ENCODE peak calls at places on chromosome 11, in five cellular contexts. S, K, W, C and P are unnamed samples.

GRCh38 chr11:57256119-57256518 is 19.1 kb upstream of the APLNR start:
- DNase-seq in S (no peak), K (no peak), W (no peak), C (no peak), P (no peak)

GRCh38 chr11:17476317-17477083 is at the start of gene ABCC8:
- DNase-seq in S (no peak), K (no peak), W (no peak), C (no peak), P (no peak)

GRCh38 chr11:118792642-118793124 is 1.7 kb upstream of the DDX6 start:
- DNase-seq in S (peak; percentile 74), K (peak; percentile 69), W (peak; percentile 86), C (peak; percentile 92), P (peak; percentile 90)

GRCh38 chr11:114166897-114167323 is 107.4 kb downstream of the ZBTB16 start:
- DNase-seq in S (no peak), K (peak; percentile 72), W (no peak), C (no peak), P (peak; percentile 85)

GRCh38 chr11:66745356-66746235 is 16.6 kb upstream of the SPTBN2 start:
- DNase-seq in S (no peak), K (no peak), W (peak; percentile 58), C (peak; percentile 87), P (peak; percentile 89)

GRCh38 chr11:125561924-125562323 is 7.4 kb upstream of the EI24 start:
- DNase-seq in S (no peak), K (no peak), W (no peak), C (no peak), P (no peak)

GRCh38 chr11:129458278-129458677 is 82.6 kb downstream of the BARX2 start:
- DNase-seq in S (no peak), K (no peak), W (no peak), C (no peak), P (no peak)

GRCh38 chr11:128857341-128857740 is 9.8 kb downstream of the KCNJ1 start:
- DNase-seq in S (no peak), K (no peak), W (no peak), C (no peak), P (peak; percentile 63)

GRCh38 chr11:18111005-18111404 is 5.1 kb upstream of the SAAL1 start:
- DNase-seq in S (no peak), K (no peak), W (no peak), C (no peak), P (no peak)

GRCh38 chr11:35045219-35045819 is 93.7 kb upstream of the CD44 start:
- DNase-seq in S (no peak), K (no peak), W (no peak), C (peak; percentile 81), P (no peak)

GRCh38 chr11:36635463-36635862 is 37.4 kb upstream of the RAG2 start:
- DNase-seq in S (no peak), K (no peak), W (no peak), C (no peak), P (no peak)

GRCh38 chr11:109423114-109423859 is 1.3 kb downstream of the C11orf87 start:
- DNase-seq in S (no peak), K (no peak), W (no peak), C (no peak), P (no peak)

GRCh38 chr11:61538636-61538961 is 30.1 kb downstream of the LRRC10B start:
- DNase-seq in S (no peak), K (peak; percentile 33), W (no peak), C (no peak), P (no peak)

DNA sequence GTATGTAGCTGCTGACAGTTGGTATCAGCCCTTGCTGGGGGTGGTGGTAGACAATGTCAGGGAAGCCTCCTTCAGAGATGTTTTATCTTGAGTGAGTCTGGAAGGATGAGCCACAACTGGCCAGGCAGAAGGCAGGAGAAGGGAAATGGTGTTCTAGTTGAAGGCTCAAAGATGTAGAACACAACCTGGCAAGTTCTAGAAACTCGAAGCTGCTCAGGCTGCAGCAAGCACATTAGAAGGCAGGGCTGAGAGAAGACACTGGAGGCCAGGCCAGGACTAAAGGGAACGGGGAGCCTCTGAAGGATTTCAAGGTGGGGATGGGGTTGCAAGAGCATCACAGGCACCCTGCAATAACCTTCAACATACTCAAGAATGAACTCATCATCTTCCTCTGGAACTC is 40.4 kb downstream of the USP35 start:
- DNase-seq in S (no peak), K (no peak), W (no peak), C (no peak), P (no peak)
- TF ChIP-seq POLR2A in S (no peak), K (no peak), W (no peak), C (no peak), P (no peak)

DNA sequence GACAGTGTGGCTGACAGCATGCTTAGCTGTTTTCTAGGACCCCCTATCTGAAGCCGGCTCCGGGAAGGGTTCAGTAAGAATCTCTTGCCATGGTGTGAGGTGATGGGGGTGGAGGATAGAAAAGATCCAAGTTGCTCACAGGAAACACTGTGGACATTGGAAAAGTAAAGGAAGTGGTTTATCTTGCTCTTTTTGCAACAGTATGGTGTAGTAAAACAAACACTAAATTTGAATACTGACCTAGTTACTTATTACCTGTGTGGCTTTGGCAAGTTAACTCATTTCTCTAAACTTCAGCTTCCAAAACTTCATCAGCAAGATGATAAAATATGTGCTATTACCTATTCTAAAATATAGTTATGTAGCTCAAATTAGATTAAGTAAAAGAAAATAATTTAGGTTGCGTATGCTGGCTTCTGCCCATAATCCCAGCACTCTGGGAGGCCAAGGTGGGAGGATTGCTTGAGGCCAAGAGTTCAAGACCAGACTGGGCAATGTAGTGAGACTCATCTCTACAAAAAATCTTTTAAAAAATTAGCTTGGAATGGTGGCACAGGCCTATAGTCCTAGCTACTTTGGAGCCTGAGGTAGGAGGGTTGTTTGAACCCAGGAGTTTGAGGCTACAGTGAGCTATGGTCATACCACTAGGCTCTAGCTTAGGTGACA is 51.6 kb upstream of the APOA1 start:
- DNase-seq in S (no peak), K (no peak), W (no peak), C (no peak), P (no peak)
- TF ChIP-seq POLR2A in S (no peak), K (no peak), W (no peak), C (no peak), P (no peak)

GRCh38 chr11:65132238-65132987 is 1.9 kb downstream of the SYVN1 start:
- DNase-seq in S (no peak), K (peak; percentile 16), W (no peak), C (peak; percentile 85), P (no peak)
- TF ChIP-seq POLR2A in S (no peak), K (no peak), W (no peak), C (no peak), P (no peak)

DNA sequence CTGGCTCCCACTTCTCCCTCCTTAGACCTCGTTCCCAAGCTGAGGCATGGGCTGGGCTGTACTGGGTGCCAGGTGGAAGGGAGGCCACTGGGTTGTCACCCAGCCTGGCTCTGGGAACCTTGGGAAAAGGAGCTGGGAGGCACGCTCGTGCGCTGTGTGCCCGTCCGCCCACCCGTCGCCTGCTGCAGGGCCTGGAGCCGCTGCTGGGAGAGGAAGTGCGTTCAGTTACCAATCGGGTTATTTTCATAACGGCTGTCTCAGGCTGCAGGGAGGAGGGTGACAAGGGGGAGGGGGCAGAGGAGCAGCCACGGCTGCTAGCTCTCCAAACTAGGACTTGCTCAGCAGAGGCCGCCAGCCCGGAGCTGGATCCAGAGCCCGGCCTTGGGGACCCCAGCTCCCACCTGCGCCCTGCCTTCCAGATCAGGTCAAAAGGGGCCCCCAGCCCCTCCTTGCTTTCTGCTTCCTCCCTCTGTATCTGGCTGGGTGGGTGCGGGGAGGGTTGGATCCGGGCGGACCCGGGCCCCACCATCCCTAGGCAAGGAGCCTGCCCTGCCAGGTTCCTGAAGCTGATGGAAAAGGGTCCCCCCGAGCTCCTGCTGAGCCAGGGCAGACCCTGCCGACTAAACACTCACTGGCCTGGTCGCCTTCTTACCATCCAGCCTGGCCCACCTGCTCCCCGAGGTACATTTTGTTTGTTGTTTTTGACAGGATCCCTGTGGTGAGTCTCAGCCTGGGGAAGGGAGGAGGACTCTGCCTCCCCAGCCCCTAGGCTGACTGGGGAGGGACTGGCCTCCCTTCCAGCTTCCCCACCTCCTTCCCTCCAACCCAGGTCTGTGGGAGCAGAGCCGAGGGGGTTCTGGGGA is 14.3 kb downstream of the DGKZ start:
- DNase-seq in S (peak; percentile 85), K (no peak), W (no peak), C (peak; percentile 72), P (no peak)
- TF ChIP-seq POLR2A in S (peak; percentile 29), K (no peak), W (no peak), C (no peak), P (no peak)